ENCODE peak calls at places on chromosomes 7 and 10, in four cellular contexts. H, R, L and Y are unnamed samples.

GRCh38 chr10:121928528-121928884 is 675 bp upstream of the ATE1 start:
- DNase-seq in R (peak; percentile 63), H (peak; percentile 38), L (no peak), Y (peak; percentile 42)

GRCh38 chr7:127745445-127745844 is 93.5 kb downstream of the SND1 start:
- DNase-seq in R (no peak), H (no peak), L (no peak), Y (no peak)

GRCh38 chr7:148148456-148148855 is 442.1 kb upstream of the C7orf33 start:
- DNase-seq in R (no peak), H (no peak), L (no peak), Y (no peak)

GRCh38 chr7:22723171-22723601 is 3.8 kb upstream of the IL6 start:
- DNase-seq in H (peak; percentile 56), R (peak; percentile 10), L (no peak), Y (peak; percentile 76)

GRCh38 chr10:30354669-30355068 is 5.6 kb upstream of the MTPAP start:
- DNase-seq in H (no peak), L (no peak), R (no peak), Y (no peak)

GRCh38 chr10:11170993-11171416 is 153.3 kb downstream of the CELF2 start:
- DNase-seq in R (no peak), L (no peak), H (no peak), Y (peak; percentile 78)

GRCh38 chr10:61475449-61475873 is 22.3 kb upstream of the TMEM26 start:
- DNase-seq in R (no peak), H (peak; percentile 81), L (no peak), Y (no peak)

GRCh38 chr7:118057404-118057803 is 126.6 kb upstream of the LSM8 start:
- DNase-seq in L (no peak), R (no peak), H (no peak), Y (no peak)

GRCh38 chr7:74479066-74479781 is 25.5 kb downstream of the GTF2IRD1 start:
- DNase-seq in H (peak; percentile 41), R (no peak), L (peak; percentile 88), Y (no peak)

GRCh38 chr7:5296627-5297226 is 14.0 kb downstream of the SLC29A4 start:
- DNase-seq in H (no peak), R (no peak), L (no peak), Y (no peak)

GRCh38 chr10:118809372-118809695 is 54.6 kb upstream of the CACUL1 start:
- DNase-seq in L (no peak), H (no peak), R (no peak), Y (no peak)

GRCh38 chr10:11131112-11131639 is 113.5 kb downstream of the CELF2 start:
- DNase-seq in R (no peak), H (no peak), L (no peak), Y (no peak)

GRCh38 chr10:130021373-130021950 is 57.4 kb upstream of the EBF3 start:
- DNase-seq in L (no peak), H (peak; percentile 92), R (no peak), Y (peak; percentile 5)

GRCh38 chr7:38704751-38705150 is 73.6 kb upstream of the AMPH start:
- DNase-seq in H (peak; percentile 14), L (no peak), R (no peak), Y (no peak)

GRCh38 chr7:117872565-117873055 is 631 bp downstream of the CTTNBP2 start:
- DNase-seq in L (no peak), H (no peak), R (no peak), Y (peak; percentile 84)

GRCh38 chr10:126433351-126433750 is 45.1 kb upstream of the ADAM12 start:
- DNase-seq in R (no peak), H (peak; percentile 43), L (no peak), Y (no peak)